ENCODE peak calls at places on chromosome 2, in seven cellular contexts. I is activated naive CD8-positive, alpha-beta T cell treated with anti-CD3 and anti-CD28 coated beads, Interleukin-2, amount 50 U/mL, for 24 hours; M is B cell; Z is IMR-90; Y is GOT3; R is A549; Q is T-helper 9 cell. G is an unnamed sample.

GRCh38 chr2:19176977-19177376 is 181.4 kb downstream of the OSR1 start:
- DNase-seq in I (no peak), M (no peak), Z (peak; percentile 89), Y (no peak), R (no peak), Q (no peak), G (no peak)

GRCh38 chr2:218010116-218010837 is 7.5 kb upstream of the TNS1 start:
- DNase-seq in I (peak; percentile 33), M (no peak), Z (peak; percentile 51), Y (peak; percentile 38), R (peak; percentile 90), Q (peak; percentile 4), G (no peak)

GRCh38 chr2:20120569-20121416 is 69.4 kb upstream of the LAPTM4A start:
- DNase-seq in I (no peak), M (no peak), Z (no peak), Y (no peak), R (no peak), Q (no peak), G (no peak)

GRCh38 chr2:19021100-19021476 is 337.3 kb downstream of the OSR1 start:
- DNase-seq in I (no peak), M (no peak), Z (peak; percentile 98), Y (no peak), R (peak; percentile 10), Q (no peak), G (peak; percentile 58)

GRCh38 chr2:204691911-204692510 is 146.7 kb downstream of the PARD3B start:
- DNase-seq in I (peak; percentile 4), M (no peak), Z (peak; percentile 91), Y (peak; percentile 10), R (peak; percentile 36), Q (no peak), G (peak; percentile 74)

GRCh38 chr2:106269591-106270291 is 75.6 kb upstream of the UXS1 start:
- DNase-seq in I (peak; percentile 17), M (no peak), Z (no peak), Y (no peak), R (peak; percentile 6), Q (no peak), G (no peak)

GRCh38 chr2:12678189-12678588 is 38.5 kb upstream of the TRIB2 start:
- DNase-seq in I (no peak), M (no peak), Z (peak; percentile 12), Y (no peak), R (no peak), Q (no peak), G (no peak)

GRCh38 chr2:107062599-107063196 is 176.7 kb upstream of the ST6GAL2 start:
- DNase-seq in I (no peak), M (no peak), Z (no peak), Y (no peak), R (no peak), Q (no peak), G (no peak)

GRCh38 chr2:127508621-127509034 is 17.7 kb downstream of the IWS1 start:
- DNase-seq in I (no peak), M (no peak), Z (peak; percentile 99), Y (peak; percentile 70), R (peak; percentile 91), Q (no peak), G (peak; percentile 85)

GRCh38 chr2:75592028-75592427 is 31.3 kb upstream of the EVA1A start:
- DNase-seq in I (no peak), M (no peak), Z (peak; percentile 76), Y (no peak), R (no peak), Q (no peak), G (peak; percentile 37)

GRCh38 chr2:235255716-235256115 is 238.1 kb upstream of the AGAP1 start:
- DNase-seq in I (no peak), M (no peak), Z (no peak), Y (no peak), R (no peak), Q (no peak), G (no peak)

GRCh38 chr2:97738236-97739019 is 25.1 kb downstream of the ZAP70 start:
- DNase-seq in I (no peak), M (peak; percentile 37), Z (no peak), Y (no peak), R (no peak), Q (no peak), G (no peak)

GRCh38 chr2:9251154-9252001 is 44.8 kb downstream of the ASAP2 start:
- DNase-seq in I (no peak), M (peak; percentile 38), Z (peak; percentile 77), Y (peak; percentile 46), R (peak; percentile 71), Q (no peak), G (peak; percentile 55)

GRCh38 chr2:18428516-18428915 is 131.9 kb downstream of the RDH14 start:
- DNase-seq in I (no peak), M (no peak), Z (no peak), Y (no peak), R (no peak), Q (no peak), G (no peak)

GRCh38 chr2:184596819-184597411 is 1.4 kb upstream of the ZNF804A start:
- DNase-seq in I (no peak), M (no peak), Z (peak; percentile 81), Y (no peak), R (no peak), Q (no peak), G (peak; percentile 34)

GRCh38 chr2:217714268-217714643 is 288.5 kb downstream of the TNS1 start:
- DNase-seq in I (no peak), M (no peak), Z (peak; percentile 56), Y (no peak), R (no peak), Q (no peak), G (no peak)

GRCh38 chr2:109647636-109648035 is 33.5 kb downstream of the SOWAHC start:
- DNase-seq in I (no peak), M (no peak), Z (peak; percentile 25), Y (no peak), R (no peak), Q (no peak), G (no peak)

GRCh38 chr2:219286436-219287115 is 7.4 kb downstream of the DNAJB2 start:
- DNase-seq in I (no peak), M (no peak), Z (no peak), Y (peak; percentile 10), R (no peak), Q (no peak), G (no peak)

GRCh38 chr2:98009887-98010760 is 14.4 kb upstream of the TMEM131 start:
- DNase-seq in I (no peak), M (no peak), Z (no peak), Y (no peak), R (no peak), Q (no peak), G (no peak)

GRCh38 chr2:80380767-80381166 is 76.2 kb upstream of the LRRTM1 start:
- DNase-seq in I (no peak), M (no peak), Z (no peak), Y (no peak), R (no peak), Q (no peak), G (no peak)

GRCh38 chr2:32641180-32641579 is 13.3 kb downstream of the TTC27 start:
- DNase-seq in I (no peak), M (no peak), Z (no peak), Y (no peak), R (no peak), Q (no peak), G (no peak)

GRCh38 chr2:78979380-78980238 is 45.9 kb upstream of the REG3G start:
- DNase-seq in I (peak; percentile 33), M (no peak), Z (no peak), Y (no peak), R (no peak), Q (no peak), G (peak; percentile 35)

GRCh38 chr2:230414302-230414701 is 1.7 kb upstream of the SP100 start:
- DNase-seq in I (no peak), M (no peak), Z (no peak), Y (no peak), R (no peak), Q (no peak), G (no peak)

GRCh38 chr2:71759056-71759455 is 305.7 kb downstream of the DYSF start:
- DNase-seq in I (no peak), M (no peak), Z (peak; percentile 48), Y (no peak), R (no peak), Q (no peak), G (no peak)

GRCh38 chr2:215729985-215730620 is 283.2 kb downstream of the MREG start:
- DNase-seq in I (no peak), M (no peak), Z (peak; percentile 57), Y (no peak), R (no peak), Q (no peak), G (no peak)

GRCh38 chr2:117948585-117948984 is 65.3 kb downstream of the CCDC93 start:
- DNase-seq in I (no peak), M (no peak), Z (no peak), Y (no peak), R (no peak), Q (no peak), G (no peak)

GRCh38 chr2:124875627-124876244 is 850.6 kb downstream of the CNTNAP5 start:
- DNase-seq in I (no peak), M (no peak), Z (no peak), Y (no peak), R (no peak), Q (no peak), G (no peak)